ENCODE peak calls at places on chromosomes 12 and 14, in nine cellular contexts. One of them, this sample, is unnamed.
A peak's percentile ranks its signal among the peaks of the same experiment; 100 is the strongest.

GRCh38 chr12:81450920-81451739 is 308.0 kb downstream of the PPFIA2 start:
- DNase-seq in psoas muscle: no peak
- DNase-seq in astrocyte: peak; percentile 64
- DNase-seq in thoracic aorta: no peak
- DNase-seq in SK-N-SH: peak; percentile 56
- DNase-seq in heart left ventricle: peak; percentile 21
- DNase-seq in mesendoderm: peak; percentile 93
- DNase-seq in uterus: no peak
- DNase-seq in mammary epithelial cell: peak; percentile 40
- DNase-seq in this sample: no peak

GRCh38 chr12:99111600-99111999 is 466.5 kb downstream of the APAF1 start:
- DNase-seq in psoas muscle: no peak
- DNase-seq in astrocyte: no peak
- DNase-seq in thoracic aorta: no peak
- DNase-seq in SK-N-SH: no peak
- DNase-seq in heart left ventricle: no peak
- DNase-seq in mesendoderm: peak; percentile 42
- DNase-seq in uterus: no peak
- DNase-seq in mammary epithelial cell: no peak
- DNase-seq in this sample: no peak

GRCh38 chr12:106663385-106663784 is 80.6 kb downstream of the RFX4 start:
- DNase-seq in psoas muscle: no peak
- DNase-seq in astrocyte: no peak
- DNase-seq in thoracic aorta: no peak
- DNase-seq in SK-N-SH: no peak
- DNase-seq in heart left ventricle: no peak
- DNase-seq in mesendoderm: no peak
- DNase-seq in uterus: no peak
- DNase-seq in mammary epithelial cell: no peak
- DNase-seq in this sample: no peak

GRCh38 chr12:104006929-104007328 is 41.3 kb downstream of the TDG start:
- DNase-seq in psoas muscle: no peak
- DNase-seq in astrocyte: peak; percentile 85
- DNase-seq in thoracic aorta: no peak
- DNase-seq in SK-N-SH: no peak
- DNase-seq in heart left ventricle: no peak
- DNase-seq in mesendoderm: no peak
- DNase-seq in uterus: no peak
- DNase-seq in mammary epithelial cell: peak; percentile 73
- DNase-seq in this sample: no peak

GRCh38 chr12:39199371-39199770 is 243.5 kb downstream of the KIF21A start:
- DNase-seq in psoas muscle: no peak
- DNase-seq in astrocyte: peak; percentile 41
- DNase-seq in thoracic aorta: no peak
- DNase-seq in SK-N-SH: peak; percentile 28
- DNase-seq in heart left ventricle: no peak
- DNase-seq in mesendoderm: peak; percentile 36
- DNase-seq in uterus: no peak
- DNase-seq in mammary epithelial cell: no peak
- DNase-seq in this sample: no peak

GRCh38 chr12:24991209-24992049 is 42.5 kb upstream of the BCAT1 start:
- DNase-seq in psoas muscle: no peak
- DNase-seq in astrocyte: peak; percentile 32
- DNase-seq in thoracic aorta: no peak
- DNase-seq in SK-N-SH: peak; percentile 56
- DNase-seq in heart left ventricle: no peak
- DNase-seq in mesendoderm: peak; percentile 51
- DNase-seq in uterus: no peak
- DNase-seq in mammary epithelial cell: peak; percentile 50
- DNase-seq in this sample: no peak

GRCh38 chr12:28710882-28711281 is 438.2 kb upstream of the FAR2 start:
- DNase-seq in psoas muscle: no peak
- DNase-seq in astrocyte: peak; percentile 96
- DNase-seq in thoracic aorta: no peak
- DNase-seq in SK-N-SH: no peak
- DNase-seq in heart left ventricle: no peak
- DNase-seq in mesendoderm: no peak
- DNase-seq in uterus: no peak
- DNase-seq in mammary epithelial cell: peak; percentile 91
- DNase-seq in this sample: no peak

GRCh38 chr12:68972570-68972969 is 39.6 kb upstream of the CPM start:
- DNase-seq in psoas muscle: no peak
- DNase-seq in astrocyte: no peak
- DNase-seq in thoracic aorta: no peak
- DNase-seq in SK-N-SH: no peak
- DNase-seq in heart left ventricle: no peak
- DNase-seq in mesendoderm: no peak
- DNase-seq in uterus: no peak
- DNase-seq in mammary epithelial cell: no peak
- DNase-seq in this sample: no peak

GRCh38 chr12:25249951-25250738 is 584 bp downstream of the KRAS start:
- DNase-seq in psoas muscle: peak; percentile 62
- DNase-seq in astrocyte: no peak
- DNase-seq in thoracic aorta: no peak
- DNase-seq in SK-N-SH: peak; percentile 71
- DNase-seq in heart left ventricle: peak; percentile 71
- DNase-seq in mesendoderm: peak; percentile 68
- DNase-seq in uterus: peak; percentile 43
- DNase-seq in mammary epithelial cell: no peak
- DNase-seq in this sample: peak; percentile 83

GRCh38 chr14:61455351-61455750 is 134.0 kb downstream of the PRKCH start:
- DNase-seq in psoas muscle: no peak
- DNase-seq in astrocyte: no peak
- DNase-seq in thoracic aorta: no peak
- DNase-seq in SK-N-SH: no peak
- DNase-seq in heart left ventricle: no peak
- DNase-seq in mesendoderm: no peak
- DNase-seq in uterus: no peak
- DNase-seq in mammary epithelial cell: no peak
- DNase-seq in this sample: no peak

GRCh38 chr14:103847954-103848719 is 762 bp upstream of the PPP1R13B start:
- DNase-seq in psoas muscle: peak; percentile 50
- DNase-seq in astrocyte: no peak
- DNase-seq in thoracic aorta: no peak
- DNase-seq in SK-N-SH: peak; percentile 49
- DNase-seq in heart left ventricle: peak; percentile 46
- DNase-seq in mesendoderm: no peak
- DNase-seq in uterus: peak; percentile 41
- DNase-seq in mammary epithelial cell: no peak
- DNase-seq in this sample: peak; percentile 79

GRCh38 chr12:12774791-12775190 is 10.7 kb upstream of the APOLD1 start:
- DNase-seq in psoas muscle: no peak
- DNase-seq in astrocyte: no peak
- DNase-seq in thoracic aorta: no peak
- DNase-seq in SK-N-SH: no peak
- DNase-seq in heart left ventricle: no peak
- DNase-seq in mesendoderm: no peak
- DNase-seq in uterus: no peak
- DNase-seq in mammary epithelial cell: no peak
- DNase-seq in this sample: no peak

GRCh38 chr12:76545486-76545885 is 14.1 kb downstream of the OSBPL8 start:
- DNase-seq in psoas muscle: no peak
- DNase-seq in astrocyte: no peak
- DNase-seq in thoracic aorta: no peak
- DNase-seq in SK-N-SH: no peak
- DNase-seq in heart left ventricle: no peak
- DNase-seq in mesendoderm: no peak
- DNase-seq in uterus: no peak
- DNase-seq in mammary epithelial cell: no peak
- DNase-seq in this sample: no peak

GRCh38 chr12:105214141-105214540 is 21.8 kb downstream of the APPL2 start:
- DNase-seq in psoas muscle: no peak
- DNase-seq in astrocyte: peak; percentile 32
- DNase-seq in thoracic aorta: no peak
- DNase-seq in SK-N-SH: no peak
- DNase-seq in heart left ventricle: no peak
- DNase-seq in mesendoderm: no peak
- DNase-seq in uterus: no peak
- DNase-seq in mammary epithelial cell: peak; percentile 23
- DNase-seq in this sample: no peak

GRCh38 chr12:3279832-3280231 is 202.7 kb downstream of the TSPAN9 start:
- DNase-seq in psoas muscle: no peak
- DNase-seq in astrocyte: no peak
- DNase-seq in thoracic aorta: no peak
- DNase-seq in SK-N-SH: no peak
- DNase-seq in heart left ventricle: no peak
- DNase-seq in mesendoderm: no peak
- DNase-seq in uterus: no peak
- DNase-seq in mammary epithelial cell: no peak
- DNase-seq in this sample: no peak

GRCh38 chr12:52295663-52296062 is 4.3 kb upstream of the KRT81 start:
- DNase-seq in psoas muscle: no peak
- DNase-seq in astrocyte: no peak
- DNase-seq in thoracic aorta: no peak
- DNase-seq in SK-N-SH: no peak
- DNase-seq in heart left ventricle: no peak
- DNase-seq in mesendoderm: no peak
- DNase-seq in uterus: no peak
- DNase-seq in mammary epithelial cell: peak; percentile 69
- DNase-seq in this sample: no peak

GRCh38 chr12:80877706-80878384 is 59.9 kb downstream of the LIN7A start:
- DNase-seq in psoas muscle: no peak
- DNase-seq in astrocyte: peak; percentile 45
- DNase-seq in thoracic aorta: no peak
- DNase-seq in SK-N-SH: no peak
- DNase-seq in heart left ventricle: no peak
- DNase-seq in mesendoderm: no peak
- DNase-seq in uterus: no peak
- DNase-seq in mammary epithelial cell: no peak
- DNase-seq in this sample: no peak

GRCh38 chr12:79685068-79685467 is 5.7 kb downstream of the PAWR start:
- DNase-seq in psoas muscle: no peak
- DNase-seq in astrocyte: peak; percentile 86
- DNase-seq in thoracic aorta: no peak
- DNase-seq in SK-N-SH: no peak
- DNase-seq in heart left ventricle: no peak
- DNase-seq in mesendoderm: no peak
- DNase-seq in uterus: no peak
- DNase-seq in mammary epithelial cell: peak; percentile 88
- DNase-seq in this sample: no peak

GRCh38 chr12:91177380-91177779 is 5.2 kb downstream of the DCN start:
- DNase-seq in psoas muscle: no peak
- DNase-seq in astrocyte: peak; percentile 34
- DNase-seq in thoracic aorta: no peak
- DNase-seq in SK-N-SH: no peak
- DNase-seq in heart left ventricle: no peak
- DNase-seq in mesendoderm: no peak
- DNase-seq in uterus: no peak
- DNase-seq in mammary epithelial cell: no peak
- DNase-seq in this sample: no peak
- H3K27ac ChIP-seq in psoas muscle: peak overlapping the region; percentile 24
- H3K27ac ChIP-seq in astrocyte: no peak overlapping the region
- H3K27ac ChIP-seq in thoracic aorta: no peak overlapping the region
- H3K27ac ChIP-seq in SK-N-SH: peak overlapping the region; percentile 3
- H3K27ac ChIP-seq in heart left ventricle: peak overlapping the region; percentile 65
- H3K27ac ChIP-seq in mesendoderm: no peak overlapping the region
- H3K27ac ChIP-seq in uterus: peak overlapping the region; percentile 97
- H3K27ac ChIP-seq in mammary epithelial cell: no peak overlapping the region
- H3K27ac ChIP-seq in this sample: peak overlapping the region; percentile 84

DNA sequence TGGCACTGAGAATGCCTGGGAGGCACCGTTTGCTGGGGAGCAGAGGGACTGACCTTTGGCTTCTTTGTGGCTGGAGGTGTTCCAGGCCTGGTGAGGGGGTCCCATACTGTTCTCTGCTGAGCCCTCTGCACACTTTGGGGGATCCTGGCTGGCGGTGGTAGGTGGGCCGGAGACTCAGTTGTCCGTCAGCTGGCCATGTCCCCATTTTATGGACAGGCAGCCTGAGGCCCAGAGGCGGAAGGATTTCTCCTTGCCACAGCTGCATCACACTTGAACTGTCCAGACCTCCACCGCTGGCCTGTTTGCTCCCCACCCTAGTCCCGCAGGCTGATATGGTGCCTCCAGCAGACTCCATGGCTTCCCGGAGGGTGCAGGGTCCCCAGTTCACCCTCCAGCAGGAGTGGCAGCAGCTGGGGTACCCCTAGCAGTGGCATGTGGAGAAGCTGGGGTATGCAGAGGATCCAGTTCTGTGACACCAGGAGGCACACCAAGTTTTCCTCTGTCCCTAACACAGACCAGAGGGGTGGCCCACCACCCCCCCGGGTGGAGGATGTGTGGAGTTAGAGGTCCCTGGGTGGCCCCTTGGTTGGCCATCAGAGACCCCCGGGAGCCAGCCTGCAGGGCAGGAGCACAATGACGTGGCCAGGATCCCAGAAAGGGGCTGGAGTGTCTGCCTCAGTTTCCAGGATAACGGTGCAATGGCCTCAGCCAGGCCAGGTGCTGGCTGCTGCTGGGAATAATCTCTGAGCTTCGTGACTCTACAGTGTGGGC is 14.8 kb downstream of the SLC25A29 start:
- DNase-seq in psoas muscle: no peak
- DNase-seq in astrocyte: no peak
- DNase-seq in thoracic aorta: no peak
- DNase-seq in SK-N-SH: peak; percentile 23
- DNase-seq in heart left ventricle: no peak
- DNase-seq in mesendoderm: no peak
- DNase-seq in uterus: peak; percentile 14
- DNase-seq in mammary epithelial cell: no peak
- DNase-seq in this sample: peak; percentile 66
- H3K36me3 ChIP-seq in psoas muscle: peaks cover 17% of the 10 kb centered on the region
- H3K36me3 ChIP-seq in astrocyte: no peaks in the 10 kb centered on the region
- H3K36me3 ChIP-seq in thoracic aorta: peaks cover 16% of the 10 kb centered on the region
- H3K36me3 ChIP-seq in SK-N-SH: peaks cover 18% of the 10 kb centered on the region
- H3K36me3 ChIP-seq in heart left ventricle: peaks cover 15% of the 10 kb centered on the region
- H3K36me3 ChIP-seq in mesendoderm: peaks cover 5% of the 10 kb centered on the region
- H3K36me3 ChIP-seq in uterus: no peaks in the 10 kb centered on the region
- H3K36me3 ChIP-seq in mammary epithelial cell: no peaks in the 10 kb centered on the region
- H3K36me3 ChIP-seq in this sample: peaks cover 31% of the 10 kb centered on the region

DNA sequence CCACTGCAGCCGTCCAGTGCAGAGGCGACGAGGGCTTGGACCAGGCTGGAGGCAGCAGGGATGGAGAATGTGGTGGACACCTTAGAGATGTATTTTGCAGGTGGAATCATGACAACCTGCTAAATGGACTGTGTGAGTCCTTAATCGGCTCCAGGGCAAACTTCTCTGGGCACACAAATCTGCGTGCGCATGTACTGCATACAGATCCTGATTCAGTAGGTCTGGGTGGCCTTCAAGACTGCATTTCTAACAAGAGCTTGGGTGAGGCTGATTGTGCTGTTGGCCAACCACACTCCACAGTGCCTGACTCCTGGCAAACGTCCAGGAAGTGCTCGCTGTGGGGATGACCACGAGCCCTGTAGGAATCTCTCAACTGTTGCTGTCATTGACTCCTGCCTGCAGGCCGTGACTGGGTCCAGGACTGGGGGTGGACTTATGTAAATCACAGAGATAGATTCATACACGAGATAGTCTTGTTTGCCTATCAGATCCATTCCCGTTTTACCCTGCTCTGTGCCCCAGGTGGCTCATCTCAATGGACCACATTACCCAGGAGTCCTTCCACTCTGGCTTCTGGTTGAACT is 27.2 kb downstream of the JDP2 start:
- DNase-seq in psoas muscle: peak; percentile 78
- DNase-seq in astrocyte: peak; percentile 40
- DNase-seq in thoracic aorta: no peak
- DNase-seq in SK-N-SH: peak; percentile 50
- DNase-seq in heart left ventricle: peak; percentile 65
- DNase-seq in mesendoderm: peak; percentile 54
- DNase-seq in uterus: peak; percentile 62
- DNase-seq in mammary epithelial cell: peak; percentile 20
- DNase-seq in this sample: no peak
- H3K27ac ChIP-seq in psoas muscle: peak overlapping the region; percentile 81
- H3K27ac ChIP-seq in astrocyte: no peak overlapping the region
- H3K27ac ChIP-seq in thoracic aorta: no peak overlapping the region
- H3K27ac ChIP-seq in SK-N-SH: no peak overlapping the region
- H3K27ac ChIP-seq in heart left ventricle: no peak overlapping the region
- H3K27ac ChIP-seq in mesendoderm: no peak overlapping the region
- H3K27ac ChIP-seq in uterus: peak overlapping the region; percentile 80
- H3K27ac ChIP-seq in mammary epithelial cell: no peak overlapping the region
- H3K27ac ChIP-seq in this sample: peak overlapping the region; percentile 5

GRCh38 chr14:73725116-73726024 is 11.2 kb upstream of the PNMA1 start:
- DNase-seq in psoas muscle: peak; percentile 57
- DNase-seq in astrocyte: peak; percentile 66
- DNase-seq in thoracic aorta: no peak
- DNase-seq in SK-N-SH: no peak
- DNase-seq in heart left ventricle: no peak
- DNase-seq in mesendoderm: peak; percentile 64
- DNase-seq in uterus: no peak
- DNase-seq in mammary epithelial cell: no peak
- DNase-seq in this sample: no peak
- H3K36me3 ChIP-seq in psoas muscle: peaks cover 75% of the 10 kb centered on the region
- H3K36me3 ChIP-seq in astrocyte: peaks cover 41% of the 10 kb centered on the region
- H3K36me3 ChIP-seq in thoracic aorta: peaks cover 57% of the 10 kb centered on the region
- H3K36me3 ChIP-seq in SK-N-SH: peaks cover 39% of the 10 kb centered on the region
- H3K36me3 ChIP-seq in heart left ventricle: peaks cover 88% of the 10 kb centered on the region
- H3K36me3 ChIP-seq in mesendoderm: peaks cover 3% of the 10 kb centered on the region
- H3K36me3 ChIP-seq in uterus: no peaks in the 10 kb centered on the region
- H3K36me3 ChIP-seq in mammary epithelial cell: peaks cover 48% of the 10 kb centered on the region
- H3K36me3 ChIP-seq in this sample: peaks cover 87% of the 10 kb centered on the region

This sample was measured in suprapubic skin.